ENCODE peak calls at places on chromosome 15, in four cellular contexts. One of them, this sample, is unnamed.

GRCh38 chr15:82315519-82316246 is 33.6 kb downstream of the GOLGA6L10 start:
- DNase-seq in mammary epithelial cell: no peak
- DNase-seq in astrocyte of the spinal cord: no peak
- DNase-seq in Panc1: no peak
- DNase-seq in this sample: no peak

GRCh38 chr15:97817266-97817890 is 143.1 kb upstream of the ARRDC4 start:
- DNase-seq in mammary epithelial cell: no peak
- DNase-seq in astrocyte of the spinal cord: no peak
- DNase-seq in Panc1: no peak
- DNase-seq in this sample: no peak

GRCh38 chr15:62066663-62067447 is at the start of gene C2CD4A:
- DNase-seq in mammary epithelial cell: peak; percentile 70
- DNase-seq in astrocyte of the spinal cord: peak; percentile 55
- DNase-seq in Panc1: no peak
- DNase-seq in this sample: peak; percentile 86

GRCh38 chr15:25690673-25691543 is 172.2 kb downstream of the ATP10A start:
- DNase-seq in mammary epithelial cell: no peak
- DNase-seq in astrocyte of the spinal cord: peak; percentile 81
- DNase-seq in Panc1: no peak
- DNase-seq in this sample: peak; percentile 24

GRCh38 chr15:72339777-72340177 is 19.8 kb upstream of the CELF6 start:
- DNase-seq in mammary epithelial cell: peak; percentile 18
- DNase-seq in astrocyte of the spinal cord: peak; percentile 80
- DNase-seq in Panc1: no peak
- DNase-seq in this sample: peak; percentile 75

GRCh38 chr15:40787344-40787841 is 17.6 kb downstream of the C15orf62 start:
- DNase-seq in mammary epithelial cell: peak; percentile 97
- DNase-seq in astrocyte of the spinal cord: peak; percentile 87
- DNase-seq in Panc1: no peak
- DNase-seq in this sample: peak; percentile 94

GRCh38 chr15:31271224-31271635 is 55.4 kb upstream of the KLF13 start:
- DNase-seq in mammary epithelial cell: no peak
- DNase-seq in astrocyte of the spinal cord: no peak
- DNase-seq in Panc1: no peak
- DNase-seq in this sample: no peak

GRCh38 chr15:40098489-40099261 is 10.0 kb downstream of the BMF start:
- DNase-seq in mammary epithelial cell: peak; percentile 61
- DNase-seq in astrocyte of the spinal cord: peak; percentile 94
- DNase-seq in Panc1: peak; percentile 77
- DNase-seq in this sample: peak; percentile 83

GRCh38 chr15:70906842-70907241 is 14.2 kb downstream of the LRRC49 start:
- DNase-seq in mammary epithelial cell: no peak
- DNase-seq in astrocyte of the spinal cord: peak; percentile 84
- DNase-seq in Panc1: no peak
- DNase-seq in this sample: no peak

GRCh38 chr15:70910958-70911357 is 18.3 kb downstream of the LRRC49 start:
- DNase-seq in mammary epithelial cell: no peak
- DNase-seq in astrocyte of the spinal cord: no peak
- DNase-seq in Panc1: no peak
- DNase-seq in this sample: no peak

GRCh38 chr15:70912187-70912586 is 19.6 kb downstream of the LRRC49 start:
- DNase-seq in mammary epithelial cell: no peak
- DNase-seq in astrocyte of the spinal cord: no peak
- DNase-seq in Panc1: no peak
- DNase-seq in this sample: peak; percentile 38

GRCh38 chr15:70902105-70902504 is 9.5 kb downstream of the LRRC49 start:
- DNase-seq in mammary epithelial cell: peak; percentile 85
- DNase-seq in astrocyte of the spinal cord: peak; percentile 88
- DNase-seq in Panc1: no peak
- DNase-seq in this sample: peak; percentile 96

GRCh38 chr15:70907784-70908471 is 15.3 kb downstream of the LRRC49 start:
- DNase-seq in mammary epithelial cell: no peak
- DNase-seq in astrocyte of the spinal cord: no peak
- DNase-seq in Panc1: no peak
- DNase-seq in this sample: no peak
- TF ChIP-seq CTCF in mammary epithelial cell: peak; percentile 24
- TF ChIP-seq CTCF in astrocyte of the spinal cord: peak; percentile 23
- TF ChIP-seq CTCF in Panc1: peak; percentile 31
- TF ChIP-seq CTCF in this sample: peak; percentile 19

DNA sequence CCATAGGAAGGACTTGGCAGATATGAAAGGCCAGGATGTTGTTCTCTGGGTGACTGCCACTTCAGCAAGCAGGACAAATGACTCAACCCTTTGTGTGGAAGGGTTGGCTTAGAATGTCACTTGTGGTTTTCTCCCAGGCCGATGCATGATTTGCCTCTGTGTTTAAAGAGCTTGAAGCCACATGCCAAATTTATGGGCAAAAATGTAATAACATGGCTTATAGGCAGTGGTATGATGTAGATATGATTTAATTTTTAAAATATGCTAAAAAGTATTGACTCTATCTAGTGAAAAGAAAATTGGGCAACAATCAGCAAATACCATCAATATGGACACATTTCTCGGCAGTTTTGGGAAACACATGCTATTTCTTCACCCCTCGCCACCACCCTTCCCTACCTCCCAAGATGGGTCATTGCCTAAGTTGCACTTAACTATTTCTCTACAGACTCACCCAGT is 114.6 kb downstream of the CYP19A1 start:
- DNase-seq in mammary epithelial cell: peak; percentile 61
- DNase-seq in astrocyte of the spinal cord: peak; percentile 77
- DNase-seq in Panc1: peak; percentile 25
- DNase-seq in this sample: peak; percentile 10
- H3K4me3 ChIP-seq in mammary epithelial cell: no peak overlapping the region
- H3K4me3 ChIP-seq in astrocyte of the spinal cord: no peak overlapping the region
- H3K4me3 ChIP-seq in Panc1: no peak overlapping the region
- H3K4me3 ChIP-seq in this sample: no peak overlapping the region

GRCh38 chr15:73936588-73937312 is 10.5 kb downstream of the LOXL1 start:
- DNase-seq in mammary epithelial cell: no peak
- DNase-seq in astrocyte of the spinal cord: no peak
- DNase-seq in Panc1: no peak
- DNase-seq in this sample: no peak

GRCh38 chr15:73937313-73937695 is 11.0 kb downstream of the LOXL1 start:
- DNase-seq in mammary epithelial cell: no peak
- DNase-seq in astrocyte of the spinal cord: no peak
- DNase-seq in Panc1: no peak
- DNase-seq in this sample: no peak

GRCh38 chr15:73935547-73935946 is 9.3 kb downstream of the LOXL1 start:
- DNase-seq in mammary epithelial cell: peak; percentile 54
- DNase-seq in astrocyte of the spinal cord: no peak
- DNase-seq in Panc1: no peak
- DNase-seq in this sample: peak; percentile 65

GRCh38 chr15:73937726-73938125 is 11.5 kb downstream of the LOXL1 start:
- DNase-seq in mammary epithelial cell: no peak
- DNase-seq in astrocyte of the spinal cord: no peak
- DNase-seq in Panc1: no peak
- DNase-seq in this sample: no peak

DNA sequence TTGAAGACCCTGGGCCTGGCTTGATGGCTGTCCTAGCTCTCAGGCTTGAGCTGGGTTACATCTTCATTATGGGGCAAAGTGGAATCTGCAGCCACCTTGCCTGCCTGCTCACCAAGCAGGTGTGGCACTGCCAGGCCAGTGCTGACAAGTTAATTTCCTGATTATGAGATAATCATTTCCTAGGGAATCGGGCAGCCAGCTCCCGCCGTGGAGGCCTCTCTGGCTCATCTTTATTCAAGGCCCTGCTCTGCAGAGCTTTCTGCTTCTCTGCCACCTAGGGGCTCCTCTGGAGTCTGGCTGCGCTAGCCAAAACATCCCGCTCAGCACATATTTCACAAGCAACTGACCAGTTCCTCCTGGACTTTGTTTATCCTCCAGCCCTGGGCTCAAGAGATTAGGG is 9.9 kb downstream of the LOXL1 start:
- DNase-seq in mammary epithelial cell: peak; percentile 75
- DNase-seq in astrocyte of the spinal cord: peak; percentile 62
- DNase-seq in Panc1: no peak
- DNase-seq in this sample: peak; percentile 87
- TF ChIP-seq CTCF in mammary epithelial cell: no peak
- TF ChIP-seq CTCF in astrocyte of the spinal cord: peak; percentile 48
- TF ChIP-seq CTCF in Panc1: no peak
- TF ChIP-seq CTCF in this sample: peak; percentile 22

DNA sequence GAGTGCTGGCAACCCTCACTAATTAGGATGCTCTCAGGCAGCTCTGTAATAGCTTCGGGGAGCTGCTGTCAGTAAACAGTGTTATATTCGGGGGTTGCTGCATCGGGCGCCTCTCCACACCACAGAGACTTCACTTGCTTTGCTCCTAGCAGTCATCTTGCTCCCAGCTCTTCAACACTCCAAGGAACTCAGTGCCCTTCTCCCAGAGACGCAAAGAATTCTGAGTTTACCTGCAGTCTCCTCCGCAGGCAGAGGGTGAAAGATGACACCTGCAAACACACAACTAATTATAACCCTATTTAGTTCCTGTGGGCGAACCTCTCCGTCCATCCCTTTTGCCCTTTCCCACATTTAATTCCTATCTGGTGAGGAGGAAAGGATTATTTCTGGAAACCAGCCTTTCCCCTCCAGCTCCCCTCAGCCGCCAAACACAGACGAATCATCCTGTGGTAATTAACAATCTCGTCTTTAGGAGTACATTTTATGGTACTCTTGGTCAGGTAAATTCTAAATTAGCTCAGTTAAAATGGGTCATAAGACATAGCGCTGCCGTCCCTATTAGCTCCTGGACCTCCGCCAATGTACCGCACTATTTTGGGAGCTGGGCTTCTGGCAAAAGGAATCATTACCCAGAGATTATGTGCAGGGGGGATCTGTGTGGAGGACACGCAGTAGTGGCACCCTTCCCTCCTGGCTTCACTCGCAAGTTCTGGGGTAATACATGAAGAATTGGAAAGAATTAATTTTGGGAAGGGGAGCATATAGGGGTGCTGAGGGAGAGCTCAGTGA is 68.4 kb upstream of the ONECUT1 start:
- DNase-seq in mammary epithelial cell: no peak
- DNase-seq in astrocyte of the spinal cord: no peak
- DNase-seq in Panc1: no peak
- DNase-seq in this sample: peak; percentile 3
- H3K4me3 ChIP-seq in mammary epithelial cell: no peak overlapping the region
- H3K4me3 ChIP-seq in astrocyte of the spinal cord: no peak overlapping the region
- H3K4me3 ChIP-seq in Panc1: no peak overlapping the region
- H3K4me3 ChIP-seq in this sample: no peak overlapping the region

GRCh38 chr15:77546050-77546501 is 86.6 kb downstream of the LINGO1 start:
- DNase-seq in mammary epithelial cell: peak; percentile 72
- DNase-seq in astrocyte of the spinal cord: peak; percentile 59
- DNase-seq in Panc1: peak; percentile 8
- DNase-seq in this sample: peak; percentile 76

GRCh38 chr15:77545058-77545457 is 87.7 kb downstream of the LINGO1 start:
- DNase-seq in mammary epithelial cell: no peak
- DNase-seq in astrocyte of the spinal cord: no peak
- DNase-seq in Panc1: no peak
- DNase-seq in this sample: no peak

GRCh38 chr15:77548608-77549551 is 83.8 kb downstream of the LINGO1 start:
- DNase-seq in mammary epithelial cell: no peak
- DNase-seq in astrocyte of the spinal cord: no peak
- DNase-seq in Panc1: no peak
- DNase-seq in this sample: no peak

GRCh38 chr15:77547801-77548607 is 84.7 kb downstream of the LINGO1 start:
- DNase-seq in mammary epithelial cell: no peak
- DNase-seq in astrocyte of the spinal cord: no peak
- DNase-seq in Panc1: no peak
- DNase-seq in this sample: no peak

GRCh38 chr15:77546870-77547269 is 85.8 kb downstream of the LINGO1 start:
- DNase-seq in mammary epithelial cell: no peak
- DNase-seq in astrocyte of the spinal cord: no peak
- DNase-seq in Panc1: no peak
- DNase-seq in this sample: no peak
- TF ChIP-seq CTCF in mammary epithelial cell: no peak
- TF ChIP-seq CTCF in astrocyte of the spinal cord: no peak
- TF ChIP-seq CTCF in Panc1: no peak
- TF ChIP-seq CTCF in this sample: no peak

DNA sequence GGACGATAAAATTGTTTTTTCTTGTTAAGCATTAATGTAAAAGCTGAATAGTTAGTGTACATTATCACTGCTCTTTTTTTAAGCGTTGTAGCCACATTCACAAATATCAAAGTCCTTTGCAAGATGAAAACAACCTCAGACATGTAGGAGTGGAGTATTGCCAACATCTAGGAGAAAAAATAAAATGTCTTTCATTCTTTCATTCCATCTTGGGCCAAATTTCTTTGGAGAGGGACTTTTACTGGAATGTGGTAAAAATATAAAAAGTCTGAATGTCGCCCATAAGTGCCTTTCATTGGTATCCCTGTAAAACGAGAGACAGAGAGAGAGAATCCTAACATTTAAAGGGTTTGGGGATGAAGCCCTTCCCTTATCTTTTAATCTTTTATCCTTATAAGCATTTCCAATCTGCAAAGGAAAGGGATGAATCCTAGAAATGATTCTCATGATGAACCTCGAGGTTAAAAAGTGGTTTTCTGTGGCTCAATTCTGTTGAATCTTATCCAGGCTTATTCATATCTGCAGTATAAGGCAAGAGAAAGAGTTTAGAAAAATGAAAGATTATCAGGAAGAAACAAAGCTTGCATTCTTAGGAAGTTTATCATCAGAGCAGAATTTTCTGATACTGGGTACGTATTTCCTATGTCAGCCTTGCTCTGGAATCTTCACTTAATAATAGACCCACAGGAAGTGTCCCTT is 1031.7 kb downstream of the MCTP2 start:
- DNase-seq in mammary epithelial cell: no peak
- DNase-seq in astrocyte of the spinal cord: peak; percentile 78
- DNase-seq in Panc1: no peak
- DNase-seq in this sample: peak; percentile 9
- H3K4me3 ChIP-seq in mammary epithelial cell: no peak overlapping the region
- H3K4me3 ChIP-seq in astrocyte of the spinal cord: no peak overlapping the region
- H3K4me3 ChIP-seq in Panc1: no peak overlapping the region
- H3K4me3 ChIP-seq in this sample: no peak overlapping the region

This sample was measured in epithelial cell of esophagus.